ENCODE peak calls at places on chromosomes 3 and 15, in four cellular contexts. E, S, Y and U are unnamed samples.
A peak's percentile ranks its signal among the peaks of the same experiment; 100 is the strongest.

GRCh38 chr15:74333662-74334061 is 33.8 kb downstream of the CYP11A1 start:
- DNase-seq in S (no peak), E (no peak), Y (no peak), U (no peak)

GRCh38 chr3:57029924-57030323 is 30.5 kb upstream of the SPATA12 start:
- DNase-seq in E (no peak), S (no peak), Y (peak; percentile 15), U (no peak)

GRCh38 chr3:42699511-42699971 is 3.1 kb downstream of the HHATL start:
- DNase-seq in E (no peak), Y (no peak), S (no peak), U (no peak)

GRCh38 chr3:46692566-46692983 is 904 bp downstream of the ALS2CL start:
- DNase-seq in Y (no peak), E (peak; percentile 47), S (peak; percentile 30), U (no peak)

GRCh38 chr3:101119535-101119934 is 126.3 kb upstream of the ABI3BP start:
- DNase-seq in S (no peak), E (no peak), Y (no peak), U (no peak)

GRCh38 chr3:42732829-42733459 is 30.3 kb upstream of the HHATL start:
- DNase-seq in Y (peak; percentile 81), S (no peak), E (no peak), U (no peak)

GRCh38 chr3:135929670-135930069 is 35.9 kb upstream of the PPP2R3A start:
- DNase-seq in Y (no peak), S (no peak), E (no peak), U (no peak)

GRCh38 chr15:39363761-39364586 is 216.9 kb upstream of the THBS1 start:
- DNase-seq in S (no peak), Y (peak; percentile 79), E (no peak), U (no peak)

GRCh38 chr3:150610785-150611184 is 7.7 kb downstream of the SELENOT start:
- DNase-seq in S (no peak), Y (no peak), E (no peak), U (no peak)

GRCh38 chr15:100597862-100598261 is 4.1 kb downstream of the LINS1 start:
- DNase-seq in E (no peak), S (no peak), Y (no peak), U (no peak)

GRCh38 chr3:82643948-82644347 is 882.5 kb upstream of the GBE1 start:
- DNase-seq in Y (peak; percentile 10), S (no peak), E (peak; percentile 49), U (no peak)

GRCh38 chr3:106797461-106797860 is 579.8 kb upstream of the CCDC54 start:
- DNase-seq in E (no peak), Y (no peak), S (no peak), U (no peak)

GRCh38 chr15:77495806-77496589 is 75.3 kb downstream of the HMG20A start:
- DNase-seq in E (peak; percentile 45), Y (no peak), S (no peak), U (no peak)

GRCh38 chr15:66566963-66567531 is 1.2 kb upstream of the LCTL start:
- DNase-seq in E (peak; percentile 77), S (peak; percentile 82), Y (peak; percentile 76), U (peak; percentile 17)

GRCh38 chr3:32406481-32407408 is 15.1 kb downstream of the CMTM7 start:
- DNase-seq in Y (no peak), E (no peak), S (no peak), U (no peak)

GRCh38 chr3:9778518-9779129 is 8.9 kb upstream of the CAMK1 start:
- DNase-seq in E (no peak), Y (no peak), S (no peak), U (no peak)

GRCh38 chr3:141345951-141346817 is 22.1 kb upstream of the ZBTB38 start:
- DNase-seq in E (no peak), S (no peak), Y (no peak), U (no peak)

GRCh38 chr15:77517579-77517978 is 96.9 kb downstream of the HMG20A start:
- DNase-seq in S (no peak), Y (no peak), E (no peak), U (no peak)

GRCh38 chr3:110485389-110485788 is 586.2 kb upstream of the NECTIN3 start:
- DNase-seq in E (no peak), Y (no peak), S (no peak), U (no peak)

GRCh38 chr3:119652306-119653033 is 7.9 kb downstream of the POPDC2 start:
- DNase-seq in S (no peak), Y (no peak), E (no peak), U (no peak)

GRCh38 chr15:34850121-34850520 is 54.8 kb upstream of the ACTC1 start:
- DNase-seq in S (no peak), E (no peak), Y (no peak), U (no peak)

GRCh38 chr15:60620707-60621106 is 141.8 kb upstream of the ICE2 start:
- DNase-seq in S (no peak), E (peak; percentile 64), Y (no peak), U (no peak)
- TF ChIP-seq CBFB in S (no peak), E (no peak), Y (no peak), U (no peak)

DNA sequence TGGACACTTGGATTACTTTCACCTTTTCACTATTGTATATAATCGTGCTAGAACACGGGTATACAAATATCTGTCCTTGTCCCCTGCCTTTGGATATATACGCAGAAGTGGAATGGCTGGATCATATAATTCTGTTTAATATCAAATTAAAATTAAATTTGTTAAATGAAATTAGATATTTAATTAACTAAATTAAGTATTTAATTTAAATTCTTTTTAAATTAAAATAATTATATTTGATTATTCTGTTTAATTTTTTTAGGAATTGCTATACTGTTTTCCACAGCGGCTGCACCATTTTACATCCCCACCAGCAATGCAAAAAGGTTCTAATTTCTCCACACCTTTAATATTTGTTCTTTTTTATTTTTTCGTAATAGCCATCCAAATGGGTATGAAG is 84.3 kb downstream of the DOCK3 start:
- DNase-seq in S (no peak), E (no peak), Y (no peak), U (no peak)
- TF ChIP-seq CBFB in S (no peak), E (no peak), Y (no peak), U (no peak)

GRCh38 chr3:15491143-15491542 is 30.4 kb downstream of the COLQ start:
- DNase-seq in E (no peak), S (no peak), Y (no peak), U (no peak)
- TF ChIP-seq CBFB in E (no peak), S (no peak), Y (no peak), U (no peak)

GRCh38 chr3:5523125-5523524 is 335.6 kb downstream of the EDEM1 start:
- DNase-seq in E (no peak), Y (no peak), S (no peak), U (no peak)
- TF ChIP-seq CBFB in E (no peak), Y (no peak), S (no peak), U (no peak)

DNA sequence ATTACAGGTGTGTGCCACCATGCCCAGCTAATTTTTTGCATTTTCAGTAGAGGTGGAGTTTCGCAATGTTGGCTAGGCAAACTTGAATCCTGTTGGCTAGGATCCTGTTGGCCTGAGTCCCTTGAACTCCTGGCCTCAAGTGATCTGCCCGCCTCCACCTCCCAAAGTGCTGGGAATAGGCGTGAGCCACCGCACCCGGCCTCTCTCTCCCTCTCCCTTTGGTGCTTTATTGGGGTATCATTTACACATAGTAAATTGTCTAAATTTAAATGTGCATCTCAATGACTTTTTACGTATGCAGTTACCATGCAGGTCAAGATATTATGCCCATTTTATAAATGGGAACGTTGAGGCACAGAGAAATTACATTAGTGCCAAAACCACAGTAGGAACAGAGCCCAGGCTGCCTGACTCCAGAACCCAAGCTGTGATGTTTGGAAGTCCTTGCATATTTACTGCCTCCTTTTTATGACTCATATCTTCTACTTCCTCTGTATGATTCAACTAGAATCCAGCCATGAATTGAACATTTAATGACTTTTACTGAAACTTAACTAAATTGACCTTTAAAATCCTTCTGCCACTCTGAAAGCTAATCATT is 34.0 kb upstream of the RPP14 start:
- DNase-seq in Y (no peak), S (no peak), E (no peak), U (no peak)
- TF ChIP-seq CBFB in Y (no peak), S (no peak), E (no peak), U (no peak)

DNA sequence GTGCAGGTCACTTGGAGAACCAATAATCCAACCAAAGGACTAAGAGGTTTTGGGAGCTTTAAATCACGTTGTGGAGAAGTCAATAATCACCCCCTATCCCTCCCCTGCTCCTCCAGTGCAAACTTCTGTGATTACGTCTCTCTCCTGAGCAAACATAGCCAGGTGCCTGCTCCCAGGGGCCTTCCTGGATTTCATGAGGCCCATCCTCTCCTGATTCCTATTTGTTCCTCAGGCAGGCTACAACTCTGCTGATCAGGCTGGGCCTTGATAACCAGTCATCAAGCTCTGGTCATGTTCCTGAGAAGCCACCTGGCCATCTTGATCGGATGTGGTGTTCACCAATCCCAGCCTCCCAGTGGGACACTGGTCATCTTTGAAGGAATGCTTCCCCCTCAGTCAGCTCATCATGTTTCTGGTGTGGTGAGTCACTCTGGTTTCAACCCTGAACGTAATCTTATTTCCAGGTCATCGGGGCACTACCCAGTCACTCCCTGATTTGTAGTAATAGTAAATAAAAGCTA is 2.9 kb upstream of the ZNF710 start:
- DNase-seq in E (no peak), Y (peak; percentile 69), S (peak; percentile 37), U (no peak)
- TF ChIP-seq CBFB in E (no peak), Y (no peak), S (no peak), U (no peak)